ENCODE peak calls at places on chromosomes 2 and 18, in nine cellular contexts. One of them, this sample, is unnamed.
A peak's percentile ranks its signal among the peaks of the same experiment; 100 is the strongest.

GRCh38 chr2:182444806-182445205 is 18.0 kb upstream of the PDE1A start:
- DNase-seq in IMR-90: no peak
- DNase-seq in PC-3: no peak
- DNase-seq in tibial nerve: no peak
- DNase-seq in heart left ventricle: no peak
- DNase-seq in CD8-positive, alpha-beta T cell: no peak
- DNase-seq in WERI-Rb-1: no peak
- DNase-seq in brain microvascular endothelial cell: peak; percentile 15
- DNase-seq in mammary epithelial cell: no peak
- DNase-seq in this sample: no peak

GRCh38 chr2:114651933-114652332 is 209.5 kb downstream of the DPP10 start:
- DNase-seq in IMR-90: no peak
- DNase-seq in PC-3: no peak
- DNase-seq in tibial nerve: no peak
- DNase-seq in heart left ventricle: no peak
- DNase-seq in CD8-positive, alpha-beta T cell: no peak
- DNase-seq in WERI-Rb-1: no peak
- DNase-seq in brain microvascular endothelial cell: no peak
- DNase-seq in mammary epithelial cell: no peak
- DNase-seq in this sample: no peak

GRCh38 chr18:12038082-12038660 is 55.5 kb upstream of the ANKRD62 start:
- DNase-seq in IMR-90: no peak
- DNase-seq in PC-3: no peak
- DNase-seq in tibial nerve: no peak
- DNase-seq in heart left ventricle: peak; percentile 48
- DNase-seq in CD8-positive, alpha-beta T cell: no peak
- DNase-seq in WERI-Rb-1: no peak
- DNase-seq in brain microvascular endothelial cell: no peak
- DNase-seq in mammary epithelial cell: no peak
- DNase-seq in this sample: no peak

GRCh38 chr2:109188924-109189323 is 59.9 kb downstream of the SH3RF3 start:
- DNase-seq in IMR-90: no peak
- DNase-seq in PC-3: no peak
- DNase-seq in tibial nerve: no peak
- DNase-seq in heart left ventricle: no peak
- DNase-seq in CD8-positive, alpha-beta T cell: no peak
- DNase-seq in WERI-Rb-1: no peak
- DNase-seq in brain microvascular endothelial cell: no peak
- DNase-seq in mammary epithelial cell: no peak
- DNase-seq in this sample: no peak

GRCh38 chr2:66596229-66596628 is 161.3 kb downstream of the MEIS1 start:
- DNase-seq in IMR-90: peak; percentile 79
- DNase-seq in PC-3: no peak
- DNase-seq in tibial nerve: no peak
- DNase-seq in heart left ventricle: no peak
- DNase-seq in CD8-positive, alpha-beta T cell: no peak
- DNase-seq in WERI-Rb-1: no peak
- DNase-seq in brain microvascular endothelial cell: no peak
- DNase-seq in mammary epithelial cell: peak; percentile 31
- DNase-seq in this sample: no peak

GRCh38 chr18:24027156-24027555 is 12.6 kb downstream of the TTC39C start:
- DNase-seq in IMR-90: peak; percentile 93
- DNase-seq in PC-3: peak; percentile 84
- DNase-seq in tibial nerve: no peak
- DNase-seq in heart left ventricle: peak; percentile 52
- DNase-seq in CD8-positive, alpha-beta T cell: no peak
- DNase-seq in WERI-Rb-1: no peak
- DNase-seq in brain microvascular endothelial cell: peak; percentile 59
- DNase-seq in mammary epithelial cell: peak; percentile 90
- DNase-seq in this sample: no peak

GRCh38 chr18:57909620-57910019 is 106.5 kb upstream of the ATP8B1 start:
- DNase-seq in IMR-90: no peak
- DNase-seq in PC-3: peak; percentile 47
- DNase-seq in tibial nerve: no peak
- DNase-seq in heart left ventricle: no peak
- DNase-seq in CD8-positive, alpha-beta T cell: no peak
- DNase-seq in WERI-Rb-1: no peak
- DNase-seq in brain microvascular endothelial cell: peak; percentile 53
- DNase-seq in mammary epithelial cell: peak; percentile 82
- DNase-seq in this sample: no peak

GRCh38 chr2:237291138-237291792 is 122.7 kb downstream of the COL6A3 start:
- DNase-seq in IMR-90: peak; percentile 98
- DNase-seq in PC-3: peak; percentile 98
- DNase-seq in tibial nerve: peak; percentile 88
- DNase-seq in heart left ventricle: peak; percentile 98
- DNase-seq in CD8-positive, alpha-beta T cell: no peak
- DNase-seq in WERI-Rb-1: no peak
- DNase-seq in brain microvascular endothelial cell: peak; percentile 99
- DNase-seq in mammary epithelial cell: peak; percentile 88
- DNase-seq in this sample: peak; percentile 25

GRCh38 chr18:2963048-2963447 is 49.9 kb downstream of the LPIN2 start:
- DNase-seq in IMR-90: no peak
- DNase-seq in PC-3: no peak
- DNase-seq in tibial nerve: no peak
- DNase-seq in heart left ventricle: no peak
- DNase-seq in CD8-positive, alpha-beta T cell: peak; percentile 39
- DNase-seq in WERI-Rb-1: no peak
- DNase-seq in brain microvascular endothelial cell: no peak
- DNase-seq in mammary epithelial cell: no peak
- DNase-seq in this sample: no peak

GRCh38 chr2:230798769-230799399 is 65.9 kb upstream of the ITM2C start:
- DNase-seq in IMR-90: peak; percentile 62
- DNase-seq in PC-3: peak; percentile 87
- DNase-seq in tibial nerve: no peak
- DNase-seq in heart left ventricle: no peak
- DNase-seq in CD8-positive, alpha-beta T cell: peak; percentile 23
- DNase-seq in WERI-Rb-1: peak; percentile 22
- DNase-seq in brain microvascular endothelial cell: peak; percentile 32
- DNase-seq in mammary epithelial cell: peak; percentile 51
- DNase-seq in this sample: no peak

GRCh38 chr2:127413782-127414743 is 4.2 kb upstream of the PROC start:
- DNase-seq in IMR-90: peak; percentile 78
- DNase-seq in PC-3: peak; percentile 81
- DNase-seq in tibial nerve: no peak
- DNase-seq in heart left ventricle: no peak
- DNase-seq in CD8-positive, alpha-beta T cell: no peak
- DNase-seq in WERI-Rb-1: no peak
- DNase-seq in brain microvascular endothelial cell: no peak
- DNase-seq in mammary epithelial cell: peak; percentile 67
- DNase-seq in this sample: peak; percentile 15

GRCh38 chr2:70085711-70086277 is 1.5 kb upstream of the PCBP1 start:
- DNase-seq in IMR-90: no peak
- DNase-seq in PC-3: no peak
- DNase-seq in tibial nerve: no peak
- DNase-seq in heart left ventricle: no peak
- DNase-seq in CD8-positive, alpha-beta T cell: no peak
- DNase-seq in WERI-Rb-1: no peak
- DNase-seq in brain microvascular endothelial cell: no peak
- DNase-seq in mammary epithelial cell: no peak
- DNase-seq in this sample: no peak

GRCh38 chr2:102387763-102388546 is 32.4 kb downstream of the IL18R1 start:
- DNase-seq in IMR-90: no peak
- DNase-seq in PC-3: no peak
- DNase-seq in tibial nerve: no peak
- DNase-seq in heart left ventricle: no peak
- DNase-seq in CD8-positive, alpha-beta T cell: no peak
- DNase-seq in WERI-Rb-1: no peak
- DNase-seq in brain microvascular endothelial cell: no peak
- DNase-seq in mammary epithelial cell: no peak
- DNase-seq in this sample: no peak

GRCh38 chr18:21490745-21491144 is 109.8 kb downstream of the ESCO1 start:
- DNase-seq in IMR-90: peak; percentile 7
- DNase-seq in PC-3: no peak
- DNase-seq in tibial nerve: no peak
- DNase-seq in heart left ventricle: no peak
- DNase-seq in CD8-positive, alpha-beta T cell: no peak
- DNase-seq in WERI-Rb-1: no peak
- DNase-seq in brain microvascular endothelial cell: no peak
- DNase-seq in mammary epithelial cell: no peak
- DNase-seq in this sample: no peak

DNA sequence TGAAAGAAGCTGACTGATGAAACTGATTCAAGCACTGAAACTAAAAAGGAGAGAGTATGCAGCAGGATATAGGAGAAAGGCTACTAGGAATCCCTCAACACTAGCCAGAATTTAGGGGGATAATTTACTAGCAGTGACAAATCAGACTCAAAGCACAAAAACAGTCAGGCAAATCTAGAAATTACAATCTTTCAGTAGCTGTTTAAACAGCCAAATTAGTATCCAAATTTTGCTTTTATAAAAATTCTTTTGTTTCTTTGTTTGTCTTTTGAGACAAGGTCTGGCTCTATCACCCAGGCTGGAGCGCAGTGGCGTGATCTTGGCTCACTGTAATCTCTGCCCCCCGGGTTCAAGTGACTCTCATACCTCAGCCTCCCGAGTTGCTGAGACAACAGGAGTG is 52.0 kb upstream of the DTNA start:
- DNase-seq in IMR-90: no peak
- DNase-seq in PC-3: no peak
- DNase-seq in tibial nerve: no peak
- DNase-seq in heart left ventricle: no peak
- DNase-seq in CD8-positive, alpha-beta T cell: no peak
- DNase-seq in WERI-Rb-1: no peak
- DNase-seq in brain microvascular endothelial cell: no peak
- DNase-seq in mammary epithelial cell: no peak
- DNase-seq in this sample: no peak
- H3K27ac ChIP-seq in IMR-90: no peak overlapping the region
- H3K27ac ChIP-seq in PC-3: no peak overlapping the region
- H3K27ac ChIP-seq in tibial nerve: no peak overlapping the region
- H3K27ac ChIP-seq in heart left ventricle: no peak overlapping the region
- H3K27ac ChIP-seq in CD8-positive, alpha-beta T cell: no peak overlapping the region
- H3K27ac ChIP-seq in WERI-Rb-1: no peak overlapping the region
- H3K27ac ChIP-seq in brain microvascular endothelial cell: no peak overlapping the region
- H3K27ac ChIP-seq in mammary epithelial cell: no peak overlapping the region
- H3K27ac ChIP-seq in this sample: no peak overlapping the region

GRCh38 chr18:61432590-61432989 is 99.4 kb downstream of the CDH20 start:
- DNase-seq in IMR-90: no peak
- DNase-seq in PC-3: no peak
- DNase-seq in tibial nerve: no peak
- DNase-seq in heart left ventricle: no peak
- DNase-seq in CD8-positive, alpha-beta T cell: no peak
- DNase-seq in WERI-Rb-1: no peak
- DNase-seq in brain microvascular endothelial cell: no peak
- DNase-seq in mammary epithelial cell: no peak
- DNase-seq in this sample: no peak

DNA sequence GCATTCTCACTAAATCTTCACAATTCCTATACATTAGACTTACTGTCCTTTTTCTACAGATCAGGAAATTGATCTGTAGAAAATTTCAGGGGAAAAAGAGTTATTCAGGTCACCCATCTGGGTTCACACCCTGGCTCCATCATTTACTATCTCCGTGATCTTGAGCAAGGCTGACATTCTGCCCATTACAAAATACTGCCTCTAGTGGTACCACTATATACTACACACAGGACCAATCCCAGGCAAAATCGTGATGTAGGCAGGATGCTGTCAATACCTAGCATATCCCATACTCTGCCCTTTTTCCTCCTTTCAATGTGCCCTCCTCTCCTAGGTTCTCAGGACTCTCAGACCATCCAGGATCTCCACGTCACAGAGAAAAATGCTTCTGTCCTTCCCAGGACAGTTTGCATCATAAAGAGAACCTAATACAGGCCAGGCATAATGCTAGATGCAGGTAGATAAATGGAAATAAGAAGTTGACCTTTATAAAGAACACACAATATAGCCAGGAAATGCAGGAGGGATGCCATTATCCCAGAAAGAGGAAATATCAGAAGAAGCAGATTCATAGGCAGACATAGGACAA is 101.9 kb downstream of the CDH20 start:
- DNase-seq in IMR-90: peak; percentile 10
- DNase-seq in PC-3: peak; percentile 36
- DNase-seq in tibial nerve: no peak
- DNase-seq in heart left ventricle: no peak
- DNase-seq in CD8-positive, alpha-beta T cell: no peak
- DNase-seq in WERI-Rb-1: peak; percentile 19
- DNase-seq in brain microvascular endothelial cell: peak; percentile 11
- DNase-seq in mammary epithelial cell: no peak
- DNase-seq in this sample: no peak
- TF ChIP-seq CTCF in IMR-90: peak; percentile 44
- TF ChIP-seq CTCF in PC-3: peak; percentile 64
- TF ChIP-seq CTCF in tibial nerve: no peak
- TF ChIP-seq CTCF in heart left ventricle: no peak
- TF ChIP-seq CTCF in CD8-positive, alpha-beta T cell: no peak
- TF ChIP-seq CTCF in WERI-Rb-1: peak; percentile 74
- TF ChIP-seq CTCF in brain microvascular endothelial cell: peak; percentile 75
- TF ChIP-seq CTCF in mammary epithelial cell: peak; percentile 65
- TF ChIP-seq CTCF in this sample: peak; percentile 41

DNA sequence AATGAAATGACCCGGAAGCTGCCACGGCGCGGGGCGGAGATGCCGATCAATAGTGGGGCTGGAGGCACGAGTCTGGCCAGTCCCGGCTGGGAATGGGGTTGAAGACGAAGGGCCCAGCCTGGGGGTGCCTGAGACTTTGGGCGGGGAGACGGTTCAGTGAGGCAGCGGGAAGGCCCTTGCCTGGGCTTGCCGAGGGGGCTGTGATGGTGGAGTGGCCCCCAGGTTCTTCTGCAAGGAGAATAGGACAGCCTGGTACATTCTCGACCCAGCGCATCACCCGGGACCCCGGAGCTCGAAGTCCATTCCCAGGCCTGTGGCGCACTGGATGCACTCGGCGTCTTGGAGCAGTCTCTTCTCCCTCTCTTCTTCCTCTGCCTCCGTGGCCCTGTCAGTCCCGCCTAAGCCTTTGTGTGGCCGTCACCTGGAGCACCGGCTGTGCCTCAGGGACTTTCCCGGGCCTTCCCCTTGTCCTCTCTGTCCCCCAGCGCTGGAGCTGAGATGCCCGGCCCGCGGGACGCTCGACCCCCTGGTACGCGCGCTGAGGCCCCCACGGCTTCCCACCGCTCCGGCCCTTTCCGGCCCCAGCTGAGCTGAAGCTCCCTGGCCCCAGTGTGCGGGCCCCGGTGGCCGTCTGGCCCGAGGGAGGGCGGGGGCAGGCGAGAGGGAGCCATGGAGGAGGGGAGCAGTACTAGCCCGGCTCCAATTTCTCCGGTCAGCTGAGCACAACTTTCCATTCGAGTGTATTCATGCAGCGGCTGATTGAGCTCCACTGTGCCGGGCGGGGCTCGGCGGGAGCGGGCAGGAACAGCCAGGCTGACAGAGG is 8.0 kb downstream of the SIX3 start:
- DNase-seq in IMR-90: peak; percentile 12
- DNase-seq in PC-3: no peak
- DNase-seq in tibial nerve: no peak
- DNase-seq in heart left ventricle: no peak
- DNase-seq in CD8-positive, alpha-beta T cell: no peak
- DNase-seq in WERI-Rb-1: peak; percentile 92
- DNase-seq in brain microvascular endothelial cell: peak; percentile 39
- DNase-seq in mammary epithelial cell: no peak
- DNase-seq in this sample: peak; percentile 22
- H3K27me3 ChIP-seq in IMR-90: peaks cover 93% of the 10 kb centered on the region
- H3K27me3 ChIP-seq in PC-3: no peaks in the 10 kb centered on the region
- H3K27me3 ChIP-seq in tibial nerve: peaks cover 3% of the 10 kb centered on the region
- H3K27me3 ChIP-seq in heart left ventricle: peaks cover 86% of the 10 kb centered on the region
- H3K27me3 ChIP-seq in CD8-positive, alpha-beta T cell: peaks cover 20% of the 10 kb centered on the region
- H3K27me3 ChIP-seq in WERI-Rb-1: no peaks in the 10 kb centered on the region
- H3K27me3 ChIP-seq in brain microvascular endothelial cell: peaks cover 76% of the 10 kb centered on the region
- H3K27me3 ChIP-seq in mammary epithelial cell: peaks cover 21% of the 10 kb centered on the region
- H3K27me3 ChIP-seq in this sample: peaks cover 6% of the 10 kb centered on the region

DNA sequence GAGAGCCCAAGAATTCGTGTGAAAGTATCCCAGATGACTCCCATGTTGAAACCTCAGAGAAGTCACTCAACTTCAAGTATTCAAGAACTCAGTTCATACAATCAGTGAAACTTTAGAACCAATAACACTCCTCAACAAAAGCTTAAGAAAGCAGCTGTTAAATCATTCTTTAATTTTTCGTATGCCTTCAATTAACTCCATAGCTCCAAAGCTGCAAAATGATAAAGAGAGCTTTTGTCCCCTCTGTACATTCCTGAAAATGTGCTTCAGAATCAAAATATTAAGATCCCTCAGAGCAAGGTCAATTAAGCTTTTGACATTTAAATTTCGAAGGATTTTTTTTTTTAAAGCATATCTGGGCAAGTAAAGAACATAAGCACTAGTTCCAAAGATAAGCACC is 4.7 kb downstream of the COBLL1 start:
- DNase-seq in IMR-90: no peak
- DNase-seq in PC-3: no peak
- DNase-seq in tibial nerve: no peak
- DNase-seq in heart left ventricle: no peak
- DNase-seq in CD8-positive, alpha-beta T cell: no peak
- DNase-seq in WERI-Rb-1: no peak
- DNase-seq in brain microvascular endothelial cell: no peak
- DNase-seq in mammary epithelial cell: no peak
- DNase-seq in this sample: no peak
- H3K27ac ChIP-seq in IMR-90: no peak overlapping the region
- H3K27ac ChIP-seq in PC-3: no peak overlapping the region
- H3K27ac ChIP-seq in tibial nerve: peak overlapping the region; percentile 3
- H3K27ac ChIP-seq in heart left ventricle: no peak overlapping the region
- H3K27ac ChIP-seq in CD8-positive, alpha-beta T cell: no peak overlapping the region
- H3K27ac ChIP-seq in WERI-Rb-1: no peak overlapping the region
- H3K27ac ChIP-seq in brain microvascular endothelial cell: no peak overlapping the region
- H3K27ac ChIP-seq in mammary epithelial cell: no peak overlapping the region
- H3K27ac ChIP-seq in this sample: no peak overlapping the region